ENCODE peak calls at places on chromosomes 13 and 19, in seven cellular contexts. One of them, this sample, is unnamed.
A peak's percentile ranks its signal among the peaks of the same experiment; 100 is the strongest.

GRCh38 chr19:1017115-1017905 is 3.6 kb downstream of the TMEM259 start:
- DNase-seq in SK-N-SH: no peak
- DNase-seq in transverse colon: peak; percentile 71
- DNase-seq in GM06990: no peak
- DNase-seq in ovary: no peak
- DNase-seq in BJ: no peak
- DNase-seq in colonic mucosa: peak; percentile 78
- DNase-seq in this sample: no peak

GRCh38 chr19:7428651-7429113 is 60.2 kb downstream of the PEX11G start:
- DNase-seq in transverse colon: peak; percentile 53
- DNase-seq in colonic mucosa: peak; percentile 55
- DNase-seq in SK-N-SH: no peak
- DNase-seq in ovary: no peak
- DNase-seq in GM06990: no peak
- DNase-seq in BJ: no peak
- DNase-seq in this sample: no peak

GRCh38 chr13:113162783-113163685 is 4.6 kb downstream of the PROZ start:
- DNase-seq in ovary: no peak
- DNase-seq in SK-N-SH: no peak
- DNase-seq in GM06990: no peak
- DNase-seq in colonic mucosa: no peak
- DNase-seq in transverse colon: no peak
- DNase-seq in BJ: no peak
- DNase-seq in this sample: no peak

GRCh38 chr19:48424694-48425219 is 21.0 kb upstream of the GRWD1 start:
- DNase-seq in SK-N-SH: no peak
- DNase-seq in GM06990: no peak
- DNase-seq in colonic mucosa: no peak
- DNase-seq in ovary: no peak
- DNase-seq in transverse colon: no peak
- DNase-seq in BJ: peak; percentile 15
- DNase-seq in this sample: no peak

GRCh38 chr13:95182570-95183285 is 118.5 kb downstream of the ABCC4 start:
- DNase-seq in BJ: no peak
- DNase-seq in colonic mucosa: no peak
- DNase-seq in ovary: no peak
- DNase-seq in transverse colon: no peak
- DNase-seq in GM06990: peak; percentile 17
- DNase-seq in SK-N-SH: no peak
- DNase-seq in this sample: no peak

GRCh38 chr19:860481-861098 is 1.1 kb downstream of the CFD start:
- DNase-seq in ovary: no peak
- DNase-seq in SK-N-SH: peak; percentile 83
- DNase-seq in transverse colon: peak; percentile 84
- DNase-seq in GM06990: peak; percentile 77
- DNase-seq in colonic mucosa: peak; percentile 71
- DNase-seq in BJ: no peak
- DNase-seq in this sample: no peak

GRCh38 chr19:18208098-18208951 is 4.5 kb upstream of the RAB3A start:
- DNase-seq in transverse colon: peak; percentile 38
- DNase-seq in GM06990: no peak
- DNase-seq in SK-N-SH: peak; percentile 88
- DNase-seq in BJ: peak; percentile 48
- DNase-seq in ovary: peak; percentile 57
- DNase-seq in colonic mucosa: peak; percentile 48
- DNase-seq in this sample: no peak

GRCh38 chr19:737591-738093 is 13.3 kb upstream of the MISP start:
- DNase-seq in transverse colon: peak; percentile 72
- DNase-seq in SK-N-SH: peak; percentile 95
- DNase-seq in colonic mucosa: peak; percentile 70
- DNase-seq in ovary: peak; percentile 34
- DNase-seq in BJ: no peak
- DNase-seq in GM06990: no peak
- DNase-seq in this sample: no peak

GRCh38 chr13:71864981-71865857 is 1.8 kb downstream of the DACH1 start:
- DNase-seq in GM06990: no peak
- DNase-seq in ovary: no peak
- DNase-seq in SK-N-SH: peak; percentile 73
- DNase-seq in BJ: no peak
- DNase-seq in transverse colon: peak; percentile 21
- DNase-seq in colonic mucosa: peak; percentile 51
- DNase-seq in this sample: no peak

GRCh38 chr19:1668339-1669123 is 16.1 kb upstream of the TCF3 start:
- DNase-seq in BJ: no peak
- DNase-seq in ovary: no peak
- DNase-seq in GM06990: peak; percentile 80
- DNase-seq in transverse colon: peak; percentile 60
- DNase-seq in colonic mucosa: no peak
- DNase-seq in SK-N-SH: no peak
- DNase-seq in this sample: no peak

GRCh38 chr19:42206871-42207755 is 10.4 kb downstream of the DEDD2 start:
- DNase-seq in BJ: no peak
- DNase-seq in colonic mucosa: peak; percentile 56
- DNase-seq in SK-N-SH: no peak
- DNase-seq in ovary: no peak
- DNase-seq in GM06990: no peak
- DNase-seq in transverse colon: peak; percentile 57
- DNase-seq in this sample: peak; percentile 40

GRCh38 chr13:77692746-77693448 is 4.6 kb upstream of the SLAIN1 start:
- DNase-seq in BJ: no peak
- DNase-seq in transverse colon: no peak
- DNase-seq in GM06990: no peak
- DNase-seq in ovary: no peak
- DNase-seq in colonic mucosa: no peak
- DNase-seq in SK-N-SH: no peak
- DNase-seq in this sample: no peak

GRCh38 chr13:28486144-28486543 is 8.8 kb downstream of the FLT1 start:
- DNase-seq in ovary: no peak
- DNase-seq in colonic mucosa: no peak
- DNase-seq in SK-N-SH: no peak
- DNase-seq in GM06990: no peak
- DNase-seq in transverse colon: no peak
- DNase-seq in BJ: no peak
- DNase-seq in this sample: no peak

GRCh38 chr19:6519289-6519688 is 11.5 kb upstream of the TNFSF9 start:
- DNase-seq in GM06990: no peak
- DNase-seq in SK-N-SH: no peak
- DNase-seq in colonic mucosa: no peak
- DNase-seq in ovary: no peak
- DNase-seq in BJ: peak; percentile 35
- DNase-seq in transverse colon: no peak
- DNase-seq in this sample: no peak

GRCh38 chr13:36358352-36358751 is 12.2 kb upstream of the SPART start:
- DNase-seq in SK-N-SH: no peak
- DNase-seq in colonic mucosa: no peak
- DNase-seq in transverse colon: no peak
- DNase-seq in BJ: no peak
- DNase-seq in GM06990: no peak
- DNase-seq in ovary: no peak
- DNase-seq in this sample: no peak

GRCh38 chr19:49691243-49692101 is 556 bp downstream of the CPT1C start:
- DNase-seq in ovary: peak; percentile 62
- DNase-seq in GM06990: no peak
- DNase-seq in SK-N-SH: peak; percentile 91
- DNase-seq in colonic mucosa: peak; percentile 44
- DNase-seq in transverse colon: no peak
- DNase-seq in BJ: no peak
- DNase-seq in this sample: no peak

GRCh38 chr13:48222358-48223015 is 10.5 kb upstream of the ITM2B start:
- DNase-seq in colonic mucosa: no peak
- DNase-seq in ovary: peak; percentile 56
- DNase-seq in GM06990: no peak
- DNase-seq in transverse colon: peak; percentile 19
- DNase-seq in SK-N-SH: no peak
- DNase-seq in BJ: no peak
- DNase-seq in this sample: no peak

GRCh38 chr13:112978561-112979405 is 9.8 kb downstream of the MCF2L start:
- DNase-seq in GM06990: no peak
- DNase-seq in transverse colon: no peak
- DNase-seq in colonic mucosa: no peak
- DNase-seq in SK-N-SH: peak; percentile 65
- DNase-seq in ovary: no peak
- DNase-seq in BJ: no peak
- DNase-seq in this sample: peak; percentile 2

GRCh38 chr13:41696163-41697003 is 239.0 kb downstream of the RGCC start:
- DNase-seq in colonic mucosa: no peak
- DNase-seq in ovary: no peak
- DNase-seq in transverse colon: no peak
- DNase-seq in GM06990: no peak
- DNase-seq in SK-N-SH: no peak
- DNase-seq in BJ: peak; percentile 65
- DNase-seq in this sample: no peak

GRCh38 chr19:10718205-10719196 is 622 bp downstream of the DNM2 start:
- DNase-seq in SK-N-SH: peak; percentile 70
- DNase-seq in BJ: no peak
- DNase-seq in GM06990: peak; percentile 74
- DNase-seq in ovary: no peak
- DNase-seq in colonic mucosa: no peak
- DNase-seq in transverse colon: peak; percentile 41
- DNase-seq in this sample: no peak

GRCh38 chr13:40064723-40065122 is 409.3 kb downstream of the COG6 start:
- DNase-seq in GM06990: no peak
- DNase-seq in colonic mucosa: no peak
- DNase-seq in SK-N-SH: no peak
- DNase-seq in BJ: peak; percentile 30
- DNase-seq in transverse colon: no peak
- DNase-seq in ovary: no peak
- DNase-seq in this sample: peak; percentile 51

GRCh38 chr13:74867460-74867859 is 614.5 kb downstream of the TBC1D4 start:
- DNase-seq in SK-N-SH: no peak
- DNase-seq in colonic mucosa: no peak
- DNase-seq in transverse colon: no peak
- DNase-seq in ovary: no peak
- DNase-seq in BJ: no peak
- DNase-seq in GM06990: no peak
- DNase-seq in this sample: no peak

GRCh38 chr13:40794414-40795368 is 5.3 kb downstream of the SLC25A15 start:
- DNase-seq in transverse colon: no peak
- DNase-seq in SK-N-SH: no peak
- DNase-seq in colonic mucosa: no peak
- DNase-seq in ovary: no peak
- DNase-seq in GM06990: no peak
- DNase-seq in BJ: no peak
- DNase-seq in this sample: no peak

GRCh38 chr13:31882794-31883193 is 143.5 kb downstream of the RXFP2 start:
- DNase-seq in ovary: no peak
- DNase-seq in SK-N-SH: no peak
- DNase-seq in transverse colon: no peak
- DNase-seq in GM06990: no peak
- DNase-seq in colonic mucosa: no peak
- DNase-seq in BJ: no peak
- DNase-seq in this sample: no peak

GRCh38 chr13:111898956-111899713 is 167.8 kb upstream of the SOX1 start:
- DNase-seq in SK-N-SH: no peak
- DNase-seq in BJ: no peak
- DNase-seq in GM06990: no peak
- DNase-seq in transverse colon: no peak
- DNase-seq in ovary: no peak
- DNase-seq in colonic mucosa: no peak
- DNase-seq in this sample: no peak

GRCh38 chr19:53942001-53942786 is 20.5 kb upstream of the CACNG8 start:
- DNase-seq in colonic mucosa: no peak
- DNase-seq in SK-N-SH: peak; percentile 78
- DNase-seq in ovary: no peak
- DNase-seq in BJ: no peak
- DNase-seq in GM06990: peak; percentile 28
- DNase-seq in transverse colon: no peak
- DNase-seq in this sample: no peak
- TF ChIP-seq CTCF in colonic mucosa: no peak
- TF ChIP-seq CTCF in SK-N-SH: no peak
- TF ChIP-seq CTCF in ovary: no peak
- TF ChIP-seq CTCF in BJ: no peak
- TF ChIP-seq CTCF in GM06990: no peak
- TF ChIP-seq CTCF in transverse colon: no peak
- TF ChIP-seq CTCF in this sample: no peak

DNA sequence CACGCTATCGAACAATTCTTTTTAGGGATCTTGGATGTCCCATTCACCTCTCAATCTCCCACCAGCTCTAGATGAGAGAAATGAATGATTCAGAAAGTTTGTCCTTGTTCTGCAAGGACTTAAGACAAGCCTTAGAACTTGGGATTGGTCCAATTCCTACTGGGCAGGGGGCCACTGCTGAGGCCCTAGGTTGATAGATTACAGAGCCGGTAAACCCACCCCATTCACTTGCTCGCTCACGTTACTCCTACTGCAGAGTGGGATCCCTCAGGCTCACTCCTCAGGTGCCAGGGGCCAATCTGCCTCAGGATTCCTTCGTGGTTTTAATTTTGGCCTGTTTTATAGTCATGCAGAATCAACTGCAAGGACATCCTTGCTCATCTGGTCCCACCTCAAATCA is 59.0 kb downstream of the SERP2 start:
- DNase-seq in BJ: no peak
- DNase-seq in transverse colon: no peak
- DNase-seq in ovary: no peak
- DNase-seq in SK-N-SH: no peak
- DNase-seq in colonic mucosa: no peak
- DNase-seq in GM06990: no peak
- DNase-seq in this sample: no peak
- H3K4me3 ChIP-seq in BJ: no peak overlapping the region
- H3K4me3 ChIP-seq in transverse colon: no peak overlapping the region
- H3K4me3 ChIP-seq in ovary: no peak overlapping the region
- H3K4me3 ChIP-seq in SK-N-SH: no peak overlapping the region
- H3K4me3 ChIP-seq in colonic mucosa: no peak overlapping the region
- H3K4me3 ChIP-seq in GM06990: no peak overlapping the region
- H3K4me3 ChIP-seq in this sample: no peak overlapping the region

DNA sequence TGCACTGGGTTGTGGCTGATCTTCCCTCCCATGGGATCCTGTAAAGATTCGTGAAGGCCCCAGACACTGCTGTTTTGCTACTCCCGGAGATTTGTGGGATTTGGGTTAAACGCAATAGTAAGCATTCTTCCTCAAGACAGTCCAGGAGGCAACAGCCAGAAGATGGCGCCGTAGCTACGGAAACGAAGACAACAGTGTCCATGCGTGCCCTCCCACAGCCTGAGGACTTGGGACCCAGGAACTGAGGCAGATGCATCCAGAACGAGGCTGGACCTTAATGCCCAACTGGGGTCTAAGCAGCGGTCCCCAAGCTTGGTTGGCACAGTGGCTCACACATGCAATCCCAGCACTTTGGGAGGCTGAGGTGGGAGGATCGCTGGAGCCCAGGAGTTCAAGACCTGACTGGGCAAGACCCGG is 57.6 kb upstream of the ZNF507 start:
- DNase-seq in colonic mucosa: peak; percentile 67
- DNase-seq in transverse colon: peak; percentile 74
- DNase-seq in BJ: peak; percentile 3
- DNase-seq in ovary: peak; percentile 13
- DNase-seq in GM06990: no peak
- DNase-seq in SK-N-SH: no peak
- DNase-seq in this sample: peak; percentile 41
- TF ChIP-seq CTCF in colonic mucosa: peak; percentile 33
- TF ChIP-seq CTCF in transverse colon: peak; percentile 38
- TF ChIP-seq CTCF in BJ: peak; percentile 65
- TF ChIP-seq CTCF in ovary: no peak
- TF ChIP-seq CTCF in GM06990: peak; percentile 32
- TF ChIP-seq CTCF in SK-N-SH: peak; percentile 41
- TF ChIP-seq CTCF in this sample: peak; percentile 66

DNA sequence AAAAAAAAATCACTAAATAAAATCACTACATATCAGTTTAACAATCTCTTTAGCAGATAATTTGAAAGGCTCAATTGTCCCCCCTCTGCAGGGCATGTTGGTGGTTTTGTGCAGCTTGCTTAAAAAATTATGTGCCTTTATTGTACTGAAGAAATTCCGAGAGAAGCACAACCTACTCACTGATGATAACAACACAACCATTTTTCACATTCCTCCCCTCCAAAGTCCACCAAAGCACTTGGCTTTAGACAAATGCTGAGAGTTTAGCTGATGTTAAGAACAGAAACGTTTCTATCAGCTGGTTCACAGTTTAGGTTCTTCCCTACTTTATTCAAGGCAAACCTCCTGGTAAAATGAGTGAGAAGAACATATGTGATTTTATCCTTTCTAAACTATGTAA is 923 bp downstream of the DOCK9 start:
- DNase-seq in BJ: no peak
- DNase-seq in transverse colon: no peak
- DNase-seq in ovary: no peak
- DNase-seq in SK-N-SH: no peak
- DNase-seq in colonic mucosa: no peak
- DNase-seq in GM06990: no peak
- DNase-seq in this sample: no peak
- H3K4me3 ChIP-seq in BJ: no peak overlapping the region
- H3K4me3 ChIP-seq in transverse colon: no peak overlapping the region
- H3K4me3 ChIP-seq in ovary: peak overlapping the region; percentile 32
- H3K4me3 ChIP-seq in SK-N-SH: no peak overlapping the region
- H3K4me3 ChIP-seq in colonic mucosa: no peak overlapping the region
- H3K4me3 ChIP-seq in GM06990: no peak overlapping the region
- H3K4me3 ChIP-seq in this sample: peak overlapping the region; percentile 48